ENCODE peak calls at places on chromosomes 13 and 19, in eight cellular contexts. One of them, this sample, is unnamed.

GRCh38 chr13:111977184-111977516 is 89.8 kb upstream of the SOX1 start:
- DNase-seq in epithelial cell of esophagus: no peak
- DNase-seq in fibroblast of lung: no peak
- DNase-seq in tibial artery: no peak
- DNase-seq in fibroblast of the aortic adventitia: no peak
- DNase-seq in right atrium auricular region: no peak
- DNase-seq in pancreas: no peak
- DNase-seq in astrocyte of the spinal cord: no peak
- DNase-seq in this sample: no peak

GRCh38 chr13:19713186-19713965 is 69.4 kb downstream of the PSPC1 start:
- DNase-seq in fibroblast of lung: peak
- DNase-seq in astrocyte of the spinal cord: peak
- DNase-seq in tibial artery: no peak
- DNase-seq in fibroblast of the aortic adventitia: peak
- DNase-seq in right atrium auricular region: no peak
- DNase-seq in epithelial cell of esophagus: peak
- DNase-seq in pancreas: no peak
- DNase-seq in this sample: peak

GRCh38 chr13:27170221-27170520 is 1.4 kb downstream of the USP12 start:
- DNase-seq in fibroblast of lung: peak
- DNase-seq in pancreas: no peak
- DNase-seq in astrocyte of the spinal cord: no peak
- DNase-seq in right atrium auricular region: no peak
- DNase-seq in tibial artery: no peak
- DNase-seq in epithelial cell of esophagus: peak
- DNase-seq in fibroblast of the aortic adventitia: peak
- DNase-seq in this sample: no peak

GRCh38 chr19:42985588-42985987 is 40.7 kb downstream of the PSG11 start:
- DNase-seq in pancreas: no peak
- DNase-seq in fibroblast of lung: no peak
- DNase-seq in astrocyte of the spinal cord: no peak
- DNase-seq in right atrium auricular region: no peak
- DNase-seq in tibial artery: no peak
- DNase-seq in fibroblast of the aortic adventitia: peak
- DNase-seq in epithelial cell of esophagus: no peak
- DNase-seq in this sample: no peak

GRCh38 chr19:7152568-7152967 is 83.1 kb downstream of the ZNF557 start:
- DNase-seq in tibial artery: no peak
- DNase-seq in pancreas: no peak
- DNase-seq in astrocyte of the spinal cord: no peak
- DNase-seq in fibroblast of the aortic adventitia: no peak
- DNase-seq in epithelial cell of esophagus: no peak
- DNase-seq in right atrium auricular region: no peak
- DNase-seq in fibroblast of lung: peak
- DNase-seq in this sample: no peak

GRCh38 chr13:105441406-105441805 is 1094.1 kb downstream of the EFNB2 start:
- DNase-seq in fibroblast of lung: no peak
- DNase-seq in right atrium auricular region: no peak
- DNase-seq in astrocyte of the spinal cord: peak
- DNase-seq in fibroblast of the aortic adventitia: no peak
- DNase-seq in epithelial cell of esophagus: peak
- DNase-seq in pancreas: no peak
- DNase-seq in tibial artery: no peak
- DNase-seq in this sample: no peak

GRCh38 chr13:23608704-23609413 is 38.6 kb downstream of the TNFRSF19 start:
- DNase-seq in fibroblast of lung: no peak
- DNase-seq in fibroblast of the aortic adventitia: no peak
- DNase-seq in pancreas: no peak
- DNase-seq in epithelial cell of esophagus: no peak
- DNase-seq in right atrium auricular region: no peak
- DNase-seq in astrocyte of the spinal cord: peak
- DNase-seq in tibial artery: peak
- DNase-seq in this sample: no peak

GRCh38 chr19:54388001-54388802 is 23.5 kb upstream of the LAIR1 start:
- DNase-seq in pancreas: no peak
- DNase-seq in fibroblast of lung: no peak
- DNase-seq in fibroblast of the aortic adventitia: no peak
- DNase-seq in astrocyte of the spinal cord: no peak
- DNase-seq in epithelial cell of esophagus: no peak
- DNase-seq in tibial artery: peak
- DNase-seq in right atrium auricular region: no peak
- DNase-seq in this sample: no peak

GRCh38 chr13:77034883-77035282 is 7.9 kb upstream of the FBXL3 start:
- DNase-seq in fibroblast of the aortic adventitia: peak
- DNase-seq in astrocyte of the spinal cord: peak
- DNase-seq in right atrium auricular region: no peak
- DNase-seq in tibial artery: no peak
- DNase-seq in pancreas: no peak
- DNase-seq in fibroblast of lung: peak
- DNase-seq in epithelial cell of esophagus: peak
- DNase-seq in this sample: no peak

GRCh38 chr13:113654591-113655357 is 3.2 kb downstream of the ATP4B start:
- DNase-seq in epithelial cell of esophagus: no peak
- DNase-seq in fibroblast of lung: no peak
- DNase-seq in astrocyte of the spinal cord: no peak
- DNase-seq in right atrium auricular region: no peak
- DNase-seq in pancreas: no peak
- DNase-seq in fibroblast of the aortic adventitia: no peak
- DNase-seq in tibial artery: no peak
- DNase-seq in this sample: no peak

GRCh38 chr13:107284168-107284567 is 716.2 kb upstream of the ARGLU1 start:
- DNase-seq in fibroblast of the aortic adventitia: no peak
- DNase-seq in pancreas: no peak
- DNase-seq in astrocyte of the spinal cord: peak
- DNase-seq in epithelial cell of esophagus: peak
- DNase-seq in tibial artery: no peak
- DNase-seq in right atrium auricular region: no peak
- DNase-seq in fibroblast of lung: peak
- DNase-seq in this sample: peak

GRCh38 chr13:52849727-52850395 is 1.4 kb upstream of the PCDH8 start:
- DNase-seq in fibroblast of lung: no peak
- DNase-seq in tibial artery: no peak
- DNase-seq in epithelial cell of esophagus: no peak
- DNase-seq in fibroblast of the aortic adventitia: no peak
- DNase-seq in right atrium auricular region: no peak
- DNase-seq in astrocyte of the spinal cord: no peak
- DNase-seq in pancreas: no peak
- DNase-seq in this sample: no peak

GRCh38 chr19:11098327-11098726 is 9.1 kb downstream of the LDLR start:
- DNase-seq in astrocyte of the spinal cord: no peak
- DNase-seq in right atrium auricular region: no peak
- DNase-seq in fibroblast of the aortic adventitia: no peak
- DNase-seq in tibial artery: no peak
- DNase-seq in fibroblast of lung: no peak
- DNase-seq in epithelial cell of esophagus: no peak
- DNase-seq in pancreas: no peak
- DNase-seq in this sample: no peak

GRCh38 chr19:55383279-55383788 is 758 bp downstream of the TMEM238 start:
- DNase-seq in right atrium auricular region: no peak
- DNase-seq in fibroblast of the aortic adventitia: no peak
- DNase-seq in fibroblast of lung: no peak
- DNase-seq in epithelial cell of esophagus: no peak
- DNase-seq in tibial artery: no peak
- DNase-seq in pancreas: no peak
- DNase-seq in astrocyte of the spinal cord: no peak
- DNase-seq in this sample: no peak

GRCh38 chr13:70623260-70623659 is 515.0 kb upstream of the KLHL1 start:
- DNase-seq in tibial artery: no peak
- DNase-seq in right atrium auricular region: no peak
- DNase-seq in epithelial cell of esophagus: peak
- DNase-seq in pancreas: no peak
- DNase-seq in fibroblast of lung: peak
- DNase-seq in astrocyte of the spinal cord: peak
- DNase-seq in fibroblast of the aortic adventitia: no peak
- DNase-seq in this sample: no peak

GRCh38 chr19:18853755-18854427 is 22.1 kb downstream of the UPF1 start:
- DNase-seq in epithelial cell of esophagus: no peak
- DNase-seq in astrocyte of the spinal cord: no peak
- DNase-seq in pancreas: no peak
- DNase-seq in tibial artery: no peak
- DNase-seq in right atrium auricular region: no peak
- DNase-seq in fibroblast of lung: no peak
- DNase-seq in fibroblast of the aortic adventitia: no peak
- DNase-seq in this sample: no peak

GRCh38 chr19:4149518-4150288 is 3.7 kb upstream of the CREB3L3 start:
- DNase-seq in astrocyte of the spinal cord: no peak
- DNase-seq in tibial artery: no peak
- DNase-seq in fibroblast of lung: no peak
- DNase-seq in fibroblast of the aortic adventitia: peak
- DNase-seq in pancreas: no peak
- DNase-seq in right atrium auricular region: no peak
- DNase-seq in epithelial cell of esophagus: no peak
- DNase-seq in this sample: no peak

GRCh38 chr19:3670796-3671679 is 29.2 kb downstream of the PIP5K1C start:
- DNase-seq in epithelial cell of esophagus: no peak
- DNase-seq in right atrium auricular region: peak
- DNase-seq in astrocyte of the spinal cord: peak
- DNase-seq in pancreas: peak
- DNase-seq in fibroblast of the aortic adventitia: peak
- DNase-seq in fibroblast of lung: peak
- DNase-seq in tibial artery: peak
- DNase-seq in this sample: no peak

GRCh38 chr13:35618565-35619083 is 142.1 kb upstream of the MAB21L1 start:
- DNase-seq in right atrium auricular region: no peak
- DNase-seq in fibroblast of the aortic adventitia: no peak
- DNase-seq in pancreas: no peak
- DNase-seq in tibial artery: no peak
- DNase-seq in fibroblast of lung: no peak
- DNase-seq in epithelial cell of esophagus: no peak
- DNase-seq in astrocyte of the spinal cord: no peak
- DNase-seq in this sample: no peak

DNA sequence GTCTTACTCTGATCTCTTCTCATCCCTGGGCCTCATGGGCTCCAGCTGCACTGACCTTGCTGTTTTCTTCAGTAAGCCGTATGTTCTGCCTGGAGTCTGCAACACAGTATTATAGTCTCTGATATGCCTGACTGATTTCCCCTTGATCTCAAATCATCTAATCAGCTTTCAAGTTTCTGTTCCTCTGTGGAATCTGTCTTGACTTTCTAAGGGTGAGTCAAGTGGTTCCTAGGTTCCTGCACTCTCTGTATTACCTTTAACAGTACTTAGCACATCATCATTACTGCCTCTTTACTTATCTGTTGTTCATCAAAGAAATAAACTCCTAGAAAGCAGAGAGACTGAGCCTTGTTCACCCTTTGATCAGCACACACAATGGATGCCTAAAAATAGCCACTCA is 350.7 kb downstream of the LMO7 start:
- DNase-seq in right atrium auricular region: no peak
- DNase-seq in astrocyte of the spinal cord: no peak
- DNase-seq in tibial artery: no peak
- DNase-seq in epithelial cell of esophagus: no peak
- DNase-seq in fibroblast of the aortic adventitia: no peak
- DNase-seq in pancreas: no peak
- DNase-seq in fibroblast of lung: no peak
- DNase-seq in this sample: no peak
- H3K4me3 ChIP-seq in right atrium auricular region: no peak
- H3K4me3 ChIP-seq in astrocyte of the spinal cord: no peak
- H3K4me3 ChIP-seq in tibial artery: no peak
- H3K4me3 ChIP-seq in epithelial cell of esophagus: no peak
- H3K4me3 ChIP-seq in fibroblast of the aortic adventitia: no peak
- H3K4me3 ChIP-seq in pancreas: no peak
- H3K4me3 ChIP-seq in fibroblast of lung: no peak
- H3K4me3 ChIP-seq in this sample: no peak

DNA sequence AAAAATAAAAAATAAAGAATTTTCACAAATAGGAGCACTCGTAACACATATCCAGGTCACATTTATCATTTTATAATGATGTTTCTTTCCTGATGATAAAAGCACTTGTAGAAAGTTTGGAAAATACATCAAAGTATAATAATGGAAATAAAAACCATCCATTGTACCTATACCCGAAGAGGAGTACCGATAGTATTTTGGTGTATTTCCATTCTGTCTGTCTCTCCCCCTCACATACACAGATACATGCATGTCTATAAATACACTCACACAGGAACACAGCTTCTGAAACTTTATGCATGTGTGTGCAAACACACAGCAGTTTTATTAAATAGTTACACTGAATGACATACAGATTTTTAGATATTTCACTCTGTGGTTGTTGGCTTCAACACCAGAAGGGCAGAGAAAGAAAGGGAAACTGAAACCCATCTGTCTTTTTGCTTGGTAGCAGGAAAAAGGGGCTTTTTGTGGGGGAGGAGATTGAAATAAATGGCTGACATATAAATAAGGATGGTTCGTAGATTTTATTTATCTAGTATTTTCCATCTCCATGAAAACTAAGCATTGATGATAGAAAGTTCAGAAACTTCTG is 114.8 kb downstream of the LRCH1 start:
- DNase-seq in pancreas: no peak
- DNase-seq in epithelial cell of esophagus: no peak
- DNase-seq in tibial artery: no peak
- DNase-seq in right atrium auricular region: no peak
- DNase-seq in fibroblast of the aortic adventitia: peak
- DNase-seq in astrocyte of the spinal cord: peak
- DNase-seq in fibroblast of lung: no peak
- DNase-seq in this sample: no peak
- TF ChIP-seq CTCF in pancreas: no peak
- TF ChIP-seq CTCF in epithelial cell of esophagus: no peak
- TF ChIP-seq CTCF in tibial artery: no peak
- TF ChIP-seq CTCF in right atrium auricular region: no peak
- TF ChIP-seq CTCF in fibroblast of the aortic adventitia: no peak
- TF ChIP-seq CTCF in astrocyte of the spinal cord: no peak
- TF ChIP-seq CTCF in fibroblast of lung: no peak
- TF ChIP-seq CTCF in this sample: no peak

GRCh38 chr13:57672168-57672567 is 40.6 kb downstream of the PCDH17 start:
- DNase-seq in fibroblast of lung: no peak
- DNase-seq in fibroblast of the aortic adventitia: no peak
- DNase-seq in pancreas: no peak
- DNase-seq in astrocyte of the spinal cord: no peak
- DNase-seq in right atrium auricular region: no peak
- DNase-seq in tibial artery: no peak
- DNase-seq in epithelial cell of esophagus: no peak
- DNase-seq in this sample: no peak

DNA sequence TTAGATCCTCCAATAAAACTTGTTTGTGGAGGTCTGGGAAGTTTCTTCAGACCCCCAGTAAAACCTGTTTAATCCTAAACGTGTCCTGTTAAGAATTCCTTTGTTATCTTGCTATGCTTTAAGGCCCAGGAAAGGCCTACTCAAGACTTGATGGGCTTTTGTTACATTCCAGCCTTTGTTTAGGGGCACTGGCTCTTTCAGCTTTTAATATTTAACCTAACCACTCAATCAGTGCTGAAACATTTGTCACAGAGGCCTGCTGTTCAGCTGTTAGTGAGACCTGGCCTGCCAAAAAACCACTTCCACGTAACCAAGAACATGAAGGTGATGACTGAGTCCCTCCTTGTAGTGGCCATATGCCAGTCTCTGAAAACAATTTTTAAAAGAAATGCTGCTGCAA is 41.7 kb downstream of the PCDH17 start:
- DNase-seq in astrocyte of the spinal cord: no peak
- DNase-seq in pancreas: no peak
- DNase-seq in tibial artery: no peak
- DNase-seq in right atrium auricular region: no peak
- DNase-seq in epithelial cell of esophagus: no peak
- DNase-seq in fibroblast of lung: no peak
- DNase-seq in fibroblast of the aortic adventitia: no peak
- DNase-seq in this sample: no peak
- H3K4me3 ChIP-seq in astrocyte of the spinal cord: no peak
- H3K4me3 ChIP-seq in pancreas: no peak
- H3K4me3 ChIP-seq in tibial artery: no peak
- H3K4me3 ChIP-seq in right atrium auricular region: no peak
- H3K4me3 ChIP-seq in epithelial cell of esophagus: no peak
- H3K4me3 ChIP-seq in fibroblast of lung: no peak
- H3K4me3 ChIP-seq in fibroblast of the aortic adventitia: no peak
- H3K4me3 ChIP-seq in this sample: no peak

GRCh38 chr19:46035546-46035945 is 5.3 kb downstream of the IGFL4 start:
- DNase-seq in tibial artery: no peak
- DNase-seq in pancreas: no peak
- DNase-seq in fibroblast of lung: no peak
- DNase-seq in astrocyte of the spinal cord: no peak
- DNase-seq in right atrium auricular region: no peak
- DNase-seq in epithelial cell of esophagus: no peak
- DNase-seq in fibroblast of the aortic adventitia: no peak
- DNase-seq in this sample: no peak
- TF ChIP-seq CTCF in tibial artery: no peak
- TF ChIP-seq CTCF in pancreas: no peak
- TF ChIP-seq CTCF in fibroblast of lung: no peak
- TF ChIP-seq CTCF in astrocyte of the spinal cord: no peak
- TF ChIP-seq CTCF in right atrium auricular region: no peak
- TF ChIP-seq CTCF in epithelial cell of esophagus: no peak
- TF ChIP-seq CTCF in fibroblast of the aortic adventitia: no peak
- TF ChIP-seq CTCF in this sample: no peak

This sample was measured in astrocyte of the cerebellum.